ENCODE peak calls at places on chromosomes 11 and 22, in seven cellular contexts. I is OCI-LY7, H is fibroblast of pulmonary artery, A is bronchial epithelial cell, F is AG09309, R is right lobe of liver, M is GM20000. L is an unnamed sample.

GRCh38 chr22:23062616-23063538 is 7.4 kb upstream of the GNAZ start:
- DNase-seq in H (no peak), A (no peak), M (no peak), R (no peak), F (no peak), I (no peak), L (peak)

GRCh38 chr22:21921729-21922128 is 30.9 kb downstream of the PPM1F start:
- DNase-seq in H (no peak), F (no peak), R (no peak), I (no peak), M (no peak), A (no peak), L (no peak)

GRCh38 chr11:94141511-94142307 is 13.1 kb downstream of the PANX1 start:
- DNase-seq in I (no peak), A (peak), R (no peak), M (no peak), H (no peak), F (no peak), L (no peak)

GRCh38 chr22:29798318-29798717 is 31.1 kb downstream of the UQCR10 start:
- DNase-seq in H (peak), A (no peak), R (no peak), M (peak), I (peak), F (no peak), L (no peak)

GRCh38 chr22:49432211-49432905 is 395.3 kb downstream of the BRD1 start:
- DNase-seq in A (no peak), R (no peak), H (no peak), I (no peak), M (no peak), F (no peak), L (no peak)

GRCh38 chr11:79054636-79055035 is 386.2 kb downstream of the TENM4 start:
- DNase-seq in I (no peak), H (peak), R (no peak), M (no peak), F (peak), A (peak), L (no peak)

GRCh38 chr11:10426475-10426874 is 28.6 kb upstream of the AMPD3 start:
- DNase-seq in M (no peak), R (no peak), H (no peak), I (no peak), F (peak), A (peak), L (no peak)

GRCh38 chr11:2667940-2668339 is 31.9 kb downstream of the KCNQ1OT1 start:
- DNase-seq in F (no peak), H (no peak), I (no peak), A (no peak), R (no peak), M (no peak), L (peak)

GRCh38 chr22:20488946-20489345 is 6.6 kb downstream of the KLHL22 start:
- DNase-seq in F (no peak), A (no peak), I (no peak), M (no peak), R (no peak), H (no peak), L (no peak)

GRCh38 chr22:20128902-20129746 is 2.5 kb upstream of the ZDHHC8 start:
- DNase-seq in I (peak), R (peak), F (no peak), H (peak), A (peak), M (peak), L (no peak)

GRCh38 chr22:31680764-31681624 is 19.0 kb upstream of the PISD start:
- DNase-seq in H (peak), M (no peak), I (no peak), A (peak), R (no peak), F (peak), L (no peak)

GRCh38 chr11:2760196-2760871 is 60.5 kb upstream of the KCNQ1OT1 start:
- DNase-seq in A (no peak), R (peak), I (no peak), M (no peak), F (no peak), H (no peak), L (peak)

GRCh38 chr22:23044570-23044969 is 25.7 kb upstream of the GNAZ start:
- DNase-seq in A (no peak), M (no peak), R (no peak), I (no peak), H (no peak), F (no peak), L (no peak)

GRCh38 chr11:55942785-55943392 is 6.7 kb upstream of the OR5I1 start:
- DNase-seq in H (peak), F (no peak), I (peak), A (peak), M (peak), R (no peak), L (no peak)

GRCh38 chr11:9820260-9820659 is 156.4 kb downstream of the SWAP70 start:
- DNase-seq in F (no peak), I (no peak), M (no peak), A (peak), H (no peak), R (no peak), L (no peak)

GRCh38 chr11:112889446-112889845 is 71.8 kb upstream of the NCAM1 start:
- DNase-seq in A (no peak), H (no peak), M (no peak), R (no peak), I (no peak), F (no peak), L (no peak)

GRCh38 chr11:67372993-67373915 is at the start of gene CLCF1:
- DNase-seq in H (peak), R (peak), F (no peak), I (peak), A (peak), M (peak), L (peak)

GRCh38 chr11:2409026-2409553 is 8.5 kb downstream of the TSSC4 start:
- DNase-seq in F (no peak), H (no peak), A (no peak), I (no peak), R (no peak), M (no peak), L (no peak)

GRCh38 chr11:113474362-113475159 is 637 bp downstream of the DRD2 start:
- DNase-seq in M (peak), R (peak), A (peak), H (peak), F (peak), I (peak), L (no peak)

GRCh38 chr22:29305836-29306174 is 645 bp upstream of the GAS2L1 start:
- DNase-seq in R (no peak), H (no peak), F (no peak), A (no peak), I (no peak), M (no peak), L (no peak)

GRCh38 chr22:26667140-26667539 is 9.8 kb downstream of the MIAT start:
- DNase-seq in F (no peak), H (no peak), M (no peak), R (no peak), I (no peak), A (peak), L (no peak)

GRCh38 chr22:49382451-49382735 is 445.3 kb downstream of the BRD1 start:
- DNase-seq in I (no peak), F (no peak), A (no peak), R (no peak), H (no peak), M (no peak), L (no peak)

GRCh38 chr11:31958086-31958735 is 132.7 kb upstream of the RCN1 start:
- DNase-seq in M (peak), H (peak), A (peak), R (peak), F (no peak), I (peak), L (no peak)
- TF ChIP-seq CTCF in M (peak), H (peak), A (peak), R (peak), F (peak), I (peak), L (no peak)

GRCh38 chr11:131375936-131376335 is 5.5 kb downstream of the NTM start:
- DNase-seq in M (no peak), H (no peak), A (no peak), R (no peak), F (no peak), I (no peak), L (no peak)
- TF ChIP-seq CTCF in M (no peak), H (no peak), A (no peak), R (no peak), F (no peak), I (no peak), L (no peak)

DNA sequence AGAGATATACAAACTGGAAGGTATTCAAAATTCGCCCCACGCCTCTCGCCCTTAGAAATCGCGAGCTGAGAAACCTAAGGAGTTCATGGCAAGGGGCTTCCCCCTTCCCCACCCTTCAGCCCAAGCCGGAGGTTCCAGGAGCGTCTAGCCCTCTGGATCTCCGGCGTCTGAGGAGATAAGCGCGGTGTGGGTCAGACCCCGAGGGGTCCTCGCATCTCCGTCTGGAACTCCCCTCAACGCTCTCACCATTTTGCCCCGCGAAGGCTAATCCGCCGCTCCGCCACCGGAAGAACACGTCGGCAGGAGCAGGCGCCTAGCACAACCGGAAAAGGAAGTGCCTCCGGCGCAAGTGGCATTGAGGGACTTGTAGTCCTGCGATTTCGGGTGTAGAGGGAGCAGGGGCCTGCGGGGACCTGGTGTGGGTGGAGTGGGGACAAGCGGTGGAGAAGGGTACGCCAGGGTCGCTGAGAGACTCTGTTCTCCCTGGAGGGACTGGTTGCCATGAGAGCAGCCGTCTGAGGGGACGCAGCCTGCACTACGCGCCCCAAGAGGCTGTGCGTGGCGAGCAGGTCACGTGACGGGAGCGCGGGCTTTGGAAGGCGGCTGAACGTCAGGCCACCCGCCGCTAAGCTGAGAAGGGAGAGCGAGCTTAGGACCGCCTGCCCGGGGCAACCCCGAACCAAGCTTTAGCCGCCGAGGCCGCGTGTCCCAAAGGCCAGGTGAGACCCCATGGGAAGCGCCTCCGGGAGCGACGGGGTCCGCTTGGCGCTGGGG is at the start of the genes FEN1 and TMEM258:
- DNase-seq in I (peak), F (peak), A (peak), H (peak), R (peak), M (peak), L (peak)
- TF ChIP-seq CTCF in I (no peak), F (no peak), A (peak), H (no peak), R (no peak), M (no peak), L (no peak)

GRCh38 chr22:39306456-39307361 is 12.7 kb downstream of the RPL3 start:
- DNase-seq in M (no peak), F (no peak), A (no peak), I (peak), H (no peak), R (no peak), L (no peak)
- TF ChIP-seq CTCF in M (peak), F (peak), A (peak), I (peak), H (peak), R (peak), L (no peak)